ENCODE peak calls at places on chromosomes 6 and 20, in five cellular contexts. C, L, N, R and U are unnamed samples. For H3F3A, the result is how much of the 10 kb centered on the place peaks cover.

GRCh38 chr6:4941782-4942672 is 61.8 kb downstream of the RPP40 start:
- DNase-seq in C (peak), L (no peak), N (peak), R (peak), U (peak)

GRCh38 chr20:24978493-24978892 is 14.1 kb downstream of the APMAP start:
- DNase-seq in C (no peak), L (no peak), N (no peak), R (no peak), U (no peak)

GRCh38 chr6:41200296-41200900 is 551 bp downstream of the TREML2 start:
- DNase-seq in C (peak), L (no peak), N (no peak), R (peak), U (no peak)

GRCh38 chr6:139962663-139963314 is 588.3 kb upstream of the CITED2 start:
- DNase-seq in C (no peak), L (no peak), N (no peak), R (no peak), U (no peak)

GRCh38 chr6:123764717-123765116 is 38.9 kb upstream of the NKAIN2 start:
- DNase-seq in C (no peak), L (no peak), N (no peak), R (no peak), U (no peak)

GRCh38 chr6:112253842-112254816 is at the start of gene LAMA4:
- DNase-seq in C (peak), L (peak), N (peak), R (no peak), U (peak)

GRCh38 chr6:939526-940252 is 246.8 kb upstream of the EXOC2 start:
- DNase-seq in C (no peak), L (no peak), N (no peak), R (no peak), U (no peak)

GRCh38 chr6:108768176-108768555 is 80.1 kb upstream of the ARMC2 start:
- DNase-seq in C (no peak), L (no peak), N (peak), R (peak), U (no peak)

GRCh38 chr6:164247106-164247505 is 832.6 kb downstream of the QKI start:
- DNase-seq in C (peak), L (no peak), N (peak), R (no peak), U (peak)

GRCh38 chr6:39100358-39100757 is 14.6 kb downstream of the SAYSD1 start:
- DNase-seq in C (no peak), L (no peak), N (no peak), R (no peak), U (no peak)

GRCh38 chr20:11130554-11131166 is 456.9 kb upstream of the JAG1 start:
- DNase-seq in C (no peak), L (no peak), N (no peak), R (peak), U (peak)

GRCh38 chr6:28060381-28060780 is 20.0 kb upstream of the ZNF165 start:
- DNase-seq in C (no peak), L (no peak), N (no peak), R (no peak), U (no peak)

GRCh38 chr6:157210954-157211353 is 112.4 kb downstream of the TMEM242 start:
- DNase-seq in C (no peak), L (no peak), N (no peak), R (no peak), U (no peak)

GRCh38 chr6:110617057-110617456 is 140.6 kb upstream of the SLC22A16 start:
- DNase-seq in C (no peak), L (no peak), N (no peak), R (no peak), U (no peak)

GRCh38 chr20:54129350-54129749 is 44.4 kb downstream of the CYP24A1 start:
- DNase-seq in C (no peak), L (no peak), N (no peak), R (no peak), U (no peak)

GRCh38 chr6:157763894-157764345 is 59.1 kb upstream of the SNX9 start:
- DNase-seq in C (no peak), L (no peak), N (no peak), R (peak), U (no peak)

DNA sequence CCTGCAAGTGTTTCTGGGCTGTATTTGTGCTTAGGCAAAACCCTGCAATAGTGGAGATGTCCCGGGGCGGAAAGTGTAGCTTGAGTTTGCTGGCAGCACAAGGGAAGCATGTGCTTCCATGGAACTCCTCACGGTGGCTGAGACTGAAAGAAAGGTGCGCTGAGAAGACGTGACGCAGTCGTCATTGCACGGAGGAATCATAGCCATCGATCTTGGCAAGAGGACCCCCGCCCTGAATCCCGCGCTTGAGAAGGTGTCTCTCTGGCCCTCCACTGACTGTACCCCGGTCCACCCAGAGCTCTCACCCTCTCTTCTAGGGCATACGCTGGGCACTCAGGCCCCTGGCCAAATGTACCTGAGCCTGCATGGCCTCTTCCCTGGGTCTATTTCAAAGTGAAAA is 1081.8 kb upstream of the DEFB115 start:
- DNase-seq in C (no peak), L (no peak), N (no peak), R (no peak), U (no peak)
- H3F3A ChIP-seq in C (under half), L (under half), N (under half), R (under half), U (under half)

GRCh38 chr20:36848078-36848660 is 27.8 kb upstream of the TLDC2 start:
- DNase-seq in C (peak), L (no peak), N (no peak), R (no peak), U (no peak)
- H3K9ac ChIP-seq in C (peak), L (peak), N (no peak), R (no peak), U (no peak)

GRCh38 chr6:30913721-30914075 is 340 bp upstream of the VARS2 start:
- DNase-seq in C (no peak), L (no peak), N (no peak), R (no peak), U (no peak)

GRCh38 chr6:30914854-30915590 is 984 bp downstream of the VARS2 start:
- DNase-seq in C (peak), L (no peak), N (no peak), R (no peak), U (no peak)

GRCh38 chr6:30914076-30914853 is at the start of gene VARS2:
- DNase-seq in C (peak), L (peak), N (peak), R (peak), U (peak)

GRCh38 chr6:30917487-30917886 is 3.4 kb downstream of the VARS2 start:
- DNase-seq in C (no peak), L (no peak), N (no peak), R (no peak), U (no peak)

GRCh38 chr6:30915591-30915946 is 1.5 kb downstream of the VARS2 start:
- DNase-seq in C (peak), L (peak), N (peak), R (peak), U (peak)
- TF ChIP-seq EZH2phosphoT487 in C (no peak), L (no peak), N (no peak), R (no peak), U (no peak)

DNA sequence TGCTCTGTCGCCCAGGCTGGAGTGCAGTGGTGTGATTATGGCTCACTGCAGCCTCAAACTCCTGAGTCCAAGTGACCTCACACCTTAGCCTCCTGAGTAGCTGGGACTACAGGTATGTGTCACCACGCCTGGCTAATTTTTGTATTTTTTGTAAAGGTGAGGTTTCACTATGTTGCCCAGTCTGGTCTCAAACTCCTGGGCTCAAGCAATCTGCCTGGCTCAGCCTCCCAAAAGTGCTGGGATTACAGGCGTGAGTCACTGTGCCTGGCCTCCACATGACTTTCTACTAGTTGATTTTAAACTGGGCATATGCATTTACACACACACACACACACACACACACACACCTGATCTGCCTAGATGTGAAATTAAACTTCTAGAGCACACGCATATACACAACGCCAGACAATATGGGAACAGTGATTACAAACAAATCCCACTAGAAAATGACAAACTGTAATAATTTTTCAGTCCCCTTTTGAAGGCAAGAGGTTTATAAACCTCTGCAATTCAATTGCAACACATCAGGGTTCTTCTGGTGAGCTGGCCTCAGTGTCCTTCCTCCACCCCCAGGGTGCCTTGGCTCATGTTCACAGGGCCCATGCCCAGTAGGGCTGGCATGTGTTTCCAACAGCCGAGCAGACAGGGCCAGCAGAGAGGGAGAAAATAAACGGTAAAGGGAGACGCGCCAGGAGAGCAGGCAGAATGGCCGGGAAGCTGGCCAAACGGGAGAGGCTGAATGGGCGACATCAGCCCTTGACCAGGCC is 31.2 kb downstream of the PARD6B start:
- DNase-seq in C (peak), L (peak), N (no peak), R (no peak), U (peak)
- H3F3A ChIP-seq in C (under half), L (under half), N (under half), R (under half), U (under half)

GRCh38 chr20:33431797-33432381 is 11.7 kb downstream of the SNTA1 start:
- DNase-seq in C (no peak), L (no peak), N (no peak), R (no peak), U (no peak)
- H3K9ac ChIP-seq in C (no peak), L (no peak), N (no peak), R (no peak), U (no peak)

GRCh38 chr20:62066983-62067433 is 1.3 kb upstream of the TAF4 start:
- DNase-seq in C (peak), L (no peak), N (peak), R (no peak), U (no peak)
- TF ChIP-seq EZH2phosphoT487 in C (no peak), L (no peak), N (no peak), R (no peak), U (no peak)